ENCODE peak calls at places on chromosomes 3 and 15, in ten cellular contexts. X is hepatocyte; L is AG04450; G is naive thymus-derived CD4-positive, alpha-beta T cell; M is GM23338; P is tibial artery; Z is effector memory CD4-positive, alpha-beta T cell; S is IMR-90; H is iPS DF 6.9; D is mesenchymal stem cell. A is an unnamed sample.

GRCh38 chr15:31758126-31758525 is 272.2 kb upstream of the CHRNA7 start:
- DNase-seq in H (no peak), S (peak; percentile 2), G (no peak), M (no peak), X (peak; percentile 34), D (no peak), L (no peak), Z (no peak), P (no peak), A (peak; percentile 14)

GRCh38 chr3:23488618-23489017 is 285.5 kb downstream of the UBE2E2 start:
- DNase-seq in L (no peak), H (no peak), M (no peak), X (no peak), D (no peak), P (no peak), Z (no peak), S (peak; percentile 34), G (no peak), A (no peak)

GRCh38 chr3:18791752-18792151 is 356.6 kb upstream of the KCNH8 start:
- DNase-seq in S (no peak), G (no peak), Z (no peak), L (no peak), M (no peak), D (no peak), H (no peak), X (no peak), P (no peak), A (no peak)

GRCh38 chr3:160450846-160451245 is 1.3 kb upstream of the TRIM59 start:
- DNase-seq in S (peak; percentile 93), X (no peak), L (peak; percentile 82), D (peak; percentile 68), P (no peak), H (no peak), M (peak; percentile 35), G (no peak), Z (no peak), A (peak; percentile 86)

GRCh38 chr3:37014620-37015019 is 21.3 kb downstream of the MLH1 start:
- DNase-seq in H (no peak), M (peak; percentile 4), G (no peak), X (peak; percentile 8), P (no peak), L (no peak), S (no peak), D (no peak), Z (no peak), A (no peak)

GRCh38 chr3:100650651-100651611 is 41.5 kb downstream of the ADGRG7 start:
- DNase-seq in D (peak; percentile 51), G (peak; percentile 8), Z (no peak), L (no peak), S (peak; percentile 54), X (no peak), P (no peak), M (no peak), H (no peak), A (peak; percentile 49)

GRCh38 chr15:94607176-94607654 is 375.9 kb downstream of the MCTP2 start:
- DNase-seq in H (no peak), S (no peak), D (peak; percentile 22), M (no peak), G (no peak), L (no peak), P (peak; percentile 66), X (no peak), Z (no peak), A (no peak)

GRCh38 chr3:143445118-143445517 is 325.5 kb downstream of the CHST2 start:
- DNase-seq in S (peak; percentile 51), G (no peak), X (no peak), M (no peak), L (no peak), H (no peak), P (no peak), D (peak; percentile 64), Z (no peak), A (peak; percentile 23)

GRCh38 chr15:25184356-25185155 is 229.8 kb downstream of the SNRPN start:
- DNase-seq in M (no peak), L (no peak), H (no peak), D (no peak), P (no peak), S (no peak), X (no peak), G (no peak), Z (no peak), A (no peak)

GRCh38 chr3:17431477-17432045 is 310.9 kb downstream of the TBC1D5 start:
- DNase-seq in L (peak; percentile 10), S (peak; percentile 42), G (no peak), P (no peak), H (no peak), X (no peak), M (no peak), D (no peak), Z (no peak), A (no peak)

GRCh38 chr3:192899540-192899982 is 18.1 kb downstream of the MB21D2 start:
- DNase-seq in S (peak; percentile 91), H (no peak), P (no peak), D (peak; percentile 93), M (no peak), G (no peak), X (no peak), L (no peak), Z (no peak), A (peak; percentile 68)

GRCh38 chr3:50010959-50011358 is 71.0 kb downstream of the RBM6 start:
- DNase-seq in P (no peak), G (no peak), M (no peak), L (no peak), X (no peak), S (peak; percentile 62), H (no peak), Z (no peak), D (peak; percentile 10), A (peak; percentile 27)

GRCh38 chr3:196988241-196989029 is 19.8 kb upstream of the PIGZ start:
- DNase-seq in X (peak; percentile 81), S (no peak), D (no peak), Z (no peak), L (no peak), H (no peak), G (no peak), M (peak; percentile 75), P (peak; percentile 39), A (no peak)

DNA sequence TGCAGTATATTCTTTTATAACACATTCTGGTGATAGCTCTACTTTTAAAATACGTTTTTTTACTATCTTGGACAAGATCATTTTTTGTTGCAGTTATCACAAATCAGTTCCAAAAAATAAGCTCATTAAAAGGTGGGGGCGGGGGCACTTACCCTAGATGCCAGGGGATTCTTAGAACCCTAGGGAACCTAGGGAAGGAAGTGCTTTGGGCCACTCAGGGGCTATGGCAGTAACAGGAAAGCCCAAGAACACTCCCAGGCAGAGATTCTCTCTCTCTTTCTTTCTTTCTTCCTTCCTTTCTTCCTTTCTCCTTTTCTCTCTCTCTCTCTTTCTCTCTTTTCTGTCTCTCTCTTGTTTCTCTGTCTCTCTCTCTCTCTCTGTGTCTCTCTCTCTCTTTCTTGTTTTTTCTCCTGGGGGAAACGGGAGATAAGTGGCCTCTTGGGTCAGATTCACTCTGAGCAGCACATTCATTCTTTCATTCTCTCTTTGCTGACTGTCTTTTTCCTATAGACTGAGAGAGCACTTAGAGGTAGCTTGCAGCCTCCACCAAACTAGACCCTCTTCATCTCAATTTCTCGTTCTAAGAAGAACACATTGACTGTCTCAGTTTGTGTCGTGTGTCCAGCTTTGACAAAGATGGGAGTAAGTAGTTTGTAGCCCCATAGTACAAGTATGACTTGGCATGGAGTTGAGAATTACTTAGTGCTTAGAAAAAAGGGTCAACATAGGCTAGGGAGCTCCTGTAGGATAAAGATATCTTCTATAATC is 16.6 kb downstream of the SCAANT1 start:
- DNase-seq in H (no peak), G (no peak), P (no peak), S (no peak), D (no peak), M (no peak), X (no peak), L (no peak), Z (no peak), A (no peak)
- H3K27ac ChIP-seq in H (no peak overlapping the region), G (no peak overlapping the region), P (no peak overlapping the region), S (no peak overlapping the region), D (no peak overlapping the region), M (peak overlapping the region; percentile 34), X (no peak overlapping the region), L (no peak overlapping the region), Z (no peak overlapping the region), A (no peak overlapping the region)

DNA sequence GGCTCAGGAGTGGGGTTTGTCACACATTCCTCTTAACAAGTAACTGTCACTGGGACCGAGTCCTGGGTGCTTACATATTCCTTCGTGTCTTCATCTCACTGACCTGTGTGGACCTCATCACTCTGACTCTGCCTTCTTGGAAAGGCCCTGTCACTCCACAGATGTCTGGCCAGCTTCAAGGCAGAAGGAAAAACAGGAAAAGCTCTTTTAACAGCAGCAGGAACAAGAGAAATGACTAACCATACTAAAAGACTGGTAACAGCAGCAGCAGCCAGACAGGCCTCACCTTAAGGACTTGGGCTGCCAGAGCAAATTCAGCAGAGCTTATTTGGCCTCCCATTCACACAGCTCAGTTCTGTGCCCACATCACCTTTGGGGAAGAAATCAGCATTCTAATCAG is 68.1 kb downstream of the USF3 start:
- DNase-seq in G (no peak), L (no peak), Z (no peak), X (no peak), M (no peak), H (no peak), P (no peak), S (no peak), D (no peak), A (no peak)
- H3K27me3 ChIP-seq in G (no peaks in the 10 kb centered on the region), L (peaks cover 5% of the 10 kb centered on the region), Z (no peaks in the 10 kb centered on the region), X (peaks cover 19% of the 10 kb centered on the region), M (peaks cover 3% of the 10 kb centered on the region), H (no peaks in the 10 kb centered on the region), P (no peaks in the 10 kb centered on the region), S (peaks cover 12% of the 10 kb centered on the region), D (peaks cover 17% of the 10 kb centered on the region), A (no peaks in the 10 kb centered on the region)

DNA sequence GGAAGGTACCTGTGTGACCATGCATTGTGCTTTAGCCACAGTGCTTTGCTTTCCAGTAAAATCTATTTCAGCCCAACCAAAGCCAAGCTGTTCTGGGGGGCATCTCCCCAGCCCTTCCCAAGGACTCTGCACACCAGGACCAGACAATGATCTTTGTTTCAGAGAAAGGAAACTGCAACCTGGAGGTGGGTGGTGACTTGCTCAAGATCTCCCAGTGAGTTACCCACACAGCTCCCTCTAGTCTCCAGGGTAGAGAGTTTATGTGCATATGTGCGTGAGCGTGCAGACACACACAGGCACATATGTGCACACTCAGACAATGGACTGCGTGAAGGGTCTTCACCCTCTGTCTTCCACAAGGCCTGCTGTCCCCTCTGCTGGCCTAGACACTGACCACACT is 162.4 kb upstream of the TLE3 start:
- DNase-seq in X (no peak), H (no peak), D (no peak), S (no peak), L (no peak), P (no peak), G (no peak), M (no peak), Z (no peak), A (no peak)
- H3K27ac ChIP-seq in X (no peak overlapping the region), H (no peak overlapping the region), D (no peak overlapping the region), S (no peak overlapping the region), L (no peak overlapping the region), P (no peak overlapping the region), G (no peak overlapping the region), M (no peak overlapping the region), Z (no peak overlapping the region), A (no peak overlapping the region)

DNA sequence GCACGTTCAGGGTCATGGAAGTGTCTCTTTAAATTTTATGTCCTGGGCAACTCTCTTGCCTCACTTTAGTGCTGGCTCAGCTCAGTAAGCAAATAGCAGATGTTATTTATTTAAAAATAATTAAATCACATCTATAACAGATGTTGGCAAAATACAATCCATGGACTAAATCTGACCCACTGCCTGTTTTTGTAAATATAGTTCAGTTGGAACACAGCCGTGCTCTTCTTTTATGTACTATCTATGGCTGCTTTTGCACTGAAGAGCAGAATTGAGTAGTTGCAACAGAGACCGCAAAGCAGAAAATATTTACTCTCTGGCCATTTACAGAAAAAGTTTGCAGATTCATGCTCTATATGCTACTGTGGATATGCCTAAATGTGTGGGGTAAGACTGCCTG is 79.2 kb downstream of the SAMMSON start:
- DNase-seq in D (no peak), G (no peak), X (no peak), L (no peak), H (no peak), P (no peak), Z (no peak), M (no peak), S (no peak), A (no peak)
- H3K27me3 ChIP-seq in D (peaks cover 21% of the 10 kb centered on the region), G (no peaks in the 10 kb centered on the region), X (no peaks in the 10 kb centered on the region), L (peaks cover 7% of the 10 kb centered on the region), H (no peaks in the 10 kb centered on the region), P (no peaks in the 10 kb centered on the region), Z (no peaks in the 10 kb centered on the region), M (no peaks in the 10 kb centered on the region), S (peaks cover 24% of the 10 kb centered on the region), A (no peaks in the 10 kb centered on the region)